ENCODE peak calls at places on chromosomes 13 and 19, in four cellular contexts. One of them, this sample, is unnamed.

GRCh38 chr19:6767357-6768235 is at the start of gene SH2D3A:
- DNase-seq in body of pancreas: peak
- DNase-seq in foreskin fibroblast: peak
- DNase-seq in Calu3: peak
- DNase-seq in this sample: no peak

GRCh38 chr19:41552558-41552957 is 23.4 kb upstream of the CEACAM21 start:
- DNase-seq in body of pancreas: no peak
- DNase-seq in foreskin fibroblast: no peak
- DNase-seq in Calu3: no peak
- DNase-seq in this sample: no peak

GRCh38 chr19:35509861-35510625 is 3.4 kb downstream of the DMKN start:
- DNase-seq in foreskin fibroblast: no peak
- DNase-seq in Calu3: peak
- DNase-seq in body of pancreas: peak
- DNase-seq in this sample: no peak

GRCh38 chr13:39515231-39515630 is 87.8 kb downstream of the LHFPL6 start:
- DNase-seq in Calu3: no peak
- DNase-seq in foreskin fibroblast: no peak
- DNase-seq in body of pancreas: no peak
- DNase-seq in this sample: no peak

GRCh38 chr13:110001622-110002275 is 215.4 kb upstream of the IRS2 start:
- DNase-seq in Calu3: no peak
- DNase-seq in foreskin fibroblast: no peak
- DNase-seq in body of pancreas: no peak
- DNase-seq in this sample: peak

GRCh38 chr13:30905932-30906383 is at the start of gene MEDAG:
- DNase-seq in body of pancreas: peak
- DNase-seq in Calu3: no peak
- DNase-seq in foreskin fibroblast: peak
- DNase-seq in this sample: no peak

GRCh38 chr13:74047925-74048324 is 86.3 kb downstream of the KLF12 start:
- DNase-seq in foreskin fibroblast: no peak
- DNase-seq in Calu3: peak
- DNase-seq in body of pancreas: no peak
- DNase-seq in this sample: no peak

GRCh38 chr13:93172109-93172508 is 54.5 kb upstream of the GPC6 start:
- DNase-seq in body of pancreas: no peak
- DNase-seq in Calu3: no peak
- DNase-seq in foreskin fibroblast: no peak
- DNase-seq in this sample: no peak

GRCh38 chr13:74210693-74211393 is 76.6 kb upstream of the KLF12 start:
- DNase-seq in Calu3: no peak
- DNase-seq in body of pancreas: peak
- DNase-seq in foreskin fibroblast: peak
- DNase-seq in this sample: peak

GRCh38 chr13:33072759-33073158 is 56.5 kb downstream of the KL start:
- DNase-seq in foreskin fibroblast: no peak
- DNase-seq in body of pancreas: no peak
- DNase-seq in Calu3: no peak
- DNase-seq in this sample: no peak

GRCh38 chr13:95607363-95607762 is 37.1 kb downstream of the DZIP1 start:
- DNase-seq in Calu3: no peak
- DNase-seq in body of pancreas: no peak
- DNase-seq in foreskin fibroblast: peak
- DNase-seq in this sample: peak

GRCh38 chr19:18286973-18287635 is 5.7 kb upstream of the JUND start:
- DNase-seq in body of pancreas: no peak
- DNase-seq in foreskin fibroblast: no peak
- DNase-seq in Calu3: no peak
- DNase-seq in this sample: no peak

GRCh38 chr19:5480427-5480836 is 25.2 kb downstream of the ZNRF4 start:
- DNase-seq in body of pancreas: peak
- DNase-seq in foreskin fibroblast: no peak
- DNase-seq in Calu3: peak
- DNase-seq in this sample: no peak

GRCh38 chr19:18093439-18094161 is 4.0 kb upstream of the MAST3 start:
- DNase-seq in foreskin fibroblast: no peak
- DNase-seq in Calu3: no peak
- DNase-seq in body of pancreas: peak
- DNase-seq in this sample: peak

GRCh38 chr13:56515441-56515840 is 625.3 kb upstream of the PRR20A start:
- DNase-seq in body of pancreas: no peak
- DNase-seq in Calu3: no peak
- DNase-seq in foreskin fibroblast: no peak
- DNase-seq in this sample: no peak

GRCh38 chr13:56752630-56753029 is 388.1 kb upstream of the PRR20A start:
- DNase-seq in Calu3: no peak
- DNase-seq in foreskin fibroblast: no peak
- DNase-seq in body of pancreas: no peak
- DNase-seq in this sample: no peak

GRCh38 chr19:10749435-10750384 is 31.8 kb downstream of the DNM2 start:
- DNase-seq in Calu3: peak
- DNase-seq in body of pancreas: peak
- DNase-seq in foreskin fibroblast: no peak
- DNase-seq in this sample: no peak

GRCh38 chr13:27388236-27388635 is 36.2 kb upstream of the GTF3A start:
- DNase-seq in Calu3: no peak
- DNase-seq in foreskin fibroblast: no peak
- DNase-seq in body of pancreas: no peak
- DNase-seq in this sample: no peak

GRCh38 chr13:28751210-28751935 is 32.6 kb upstream of the SLC46A3 start:
- DNase-seq in body of pancreas: no peak
- DNase-seq in foreskin fibroblast: no peak
- DNase-seq in Calu3: no peak
- DNase-seq in this sample: no peak

GRCh38 chr13:81929988-81930387 is 1589.1 kb upstream of the SPRY2 start:
- DNase-seq in body of pancreas: no peak
- DNase-seq in Calu3: no peak
- DNase-seq in foreskin fibroblast: no peak
- DNase-seq in this sample: peak

GRCh38 chr13:19632915-19633339 is 532 bp upstream of the MPHOSPH8 start:
- DNase-seq in Calu3: no peak
- DNase-seq in foreskin fibroblast: no peak
- DNase-seq in body of pancreas: no peak
- DNase-seq in this sample: peak

GRCh38 chr13:48891586-48891985 is 84.1 kb upstream of the FNDC3A start:
- DNase-seq in foreskin fibroblast: peak
- DNase-seq in body of pancreas: no peak
- DNase-seq in Calu3: peak
- DNase-seq in this sample: peak

GRCh38 chr19:55418185-55418584 is 10.6 kb upstream of the UBE2S start:
- DNase-seq in Calu3: peak
- DNase-seq in body of pancreas: peak
- DNase-seq in foreskin fibroblast: peak
- DNase-seq in this sample: peak

GRCh38 chr13:60211548-60211947 is 47.8 kb upstream of the DIAPH3 start:
- DNase-seq in foreskin fibroblast: no peak
- DNase-seq in Calu3: no peak
- DNase-seq in body of pancreas: no peak
- DNase-seq in this sample: no peak

GRCh38 chr19:23999821-24000610 is 85.3 kb downstream of the ZNF726 start:
- DNase-seq in body of pancreas: no peak
- DNase-seq in foreskin fibroblast: no peak
- DNase-seq in Calu3: no peak
- DNase-seq in this sample: no peak

GRCh38 chr13:31731923-31732322 is 7.4 kb upstream of the RXFP2 start:
- DNase-seq in Calu3: no peak
- DNase-seq in foreskin fibroblast: no peak
- DNase-seq in body of pancreas: no peak
- DNase-seq in this sample: no peak

GRCh38 chr13:25725104-25725503 is 326.7 kb downstream of the SHISA2 start:
- DNase-seq in Calu3: no peak
- DNase-seq in foreskin fibroblast: no peak
- DNase-seq in body of pancreas: no peak
- DNase-seq in this sample: no peak

GRCh38 chr19:19628499-19629134 is 597 bp upstream of the LPAR2 start:
- DNase-seq in Calu3: peak
- DNase-seq in foreskin fibroblast: peak
- DNase-seq in body of pancreas: peak
- DNase-seq in this sample: no peak

GRCh38 chr13:95154441-95154886 is 146.8 kb downstream of the ABCC4 start:
- DNase-seq in Calu3: no peak
- DNase-seq in body of pancreas: no peak
- DNase-seq in foreskin fibroblast: peak
- DNase-seq in this sample: peak

GRCh38 chr19:45173816-45174215 is 4.2 kb downstream of the TRAPPC6A start:
- DNase-seq in Calu3: no peak
- DNase-seq in body of pancreas: no peak
- DNase-seq in foreskin fibroblast: no peak
- DNase-seq in this sample: peak

GRCh38 chr19:16273005-16273404 is 51.6 kb upstream of the KLF2 start:
- DNase-seq in foreskin fibroblast: no peak
- DNase-seq in Calu3: no peak
- DNase-seq in body of pancreas: no peak
- DNase-seq in this sample: no peak

GRCh38 chr19:40147693-40148347 is 43.4 kb upstream of the MAP3K10 start:
- DNase-seq in Calu3: peak
- DNase-seq in body of pancreas: no peak
- DNase-seq in foreskin fibroblast: peak
- DNase-seq in this sample: peak

GRCh38 chr13:51814825-51815650 is 11.1 kb upstream of the DHRS12 start:
- DNase-seq in Calu3: peak
- DNase-seq in foreskin fibroblast: no peak
- DNase-seq in body of pancreas: peak
- DNase-seq in this sample: peak

GRCh38 chr13:99366075-99366987 is 59.1 kb upstream of the GPR183 start:
- DNase-seq in foreskin fibroblast: no peak
- DNase-seq in body of pancreas: no peak
- DNase-seq in Calu3: no peak
- DNase-seq in this sample: no peak

GRCh38 chr13:85772379-85772778 is 26.8 kb downstream of the SLITRK6 start:
- DNase-seq in Calu3: no peak
- DNase-seq in foreskin fibroblast: no peak
- DNase-seq in body of pancreas: no peak
- DNase-seq in this sample: no peak

GRCh38 chr13:107964356-107964755 is 251.0 kb downstream of the LIG4 start:
- DNase-seq in body of pancreas: no peak
- DNase-seq in Calu3: no peak
- DNase-seq in foreskin fibroblast: no peak
- DNase-seq in this sample: no peak

GRCh38 chr19:6126335-6126974 is 9.0 kb upstream of the ACSBG2 start:
- DNase-seq in foreskin fibroblast: peak
- DNase-seq in body of pancreas: no peak
- DNase-seq in Calu3: peak
- DNase-seq in this sample: peak

GRCh38 chr13:49954674-49955455 is 18.7 kb upstream of the SPRYD7 start:
- DNase-seq in body of pancreas: no peak
- DNase-seq in foreskin fibroblast: no peak
- DNase-seq in Calu3: no peak
- DNase-seq in this sample: peak

GRCh38 chr19:36041831-36042230 is 9.2 kb upstream of the CLIP3 start:
- DNase-seq in Calu3: no peak
- DNase-seq in foreskin fibroblast: peak
- DNase-seq in body of pancreas: peak
- DNase-seq in this sample: peak

DNA sequence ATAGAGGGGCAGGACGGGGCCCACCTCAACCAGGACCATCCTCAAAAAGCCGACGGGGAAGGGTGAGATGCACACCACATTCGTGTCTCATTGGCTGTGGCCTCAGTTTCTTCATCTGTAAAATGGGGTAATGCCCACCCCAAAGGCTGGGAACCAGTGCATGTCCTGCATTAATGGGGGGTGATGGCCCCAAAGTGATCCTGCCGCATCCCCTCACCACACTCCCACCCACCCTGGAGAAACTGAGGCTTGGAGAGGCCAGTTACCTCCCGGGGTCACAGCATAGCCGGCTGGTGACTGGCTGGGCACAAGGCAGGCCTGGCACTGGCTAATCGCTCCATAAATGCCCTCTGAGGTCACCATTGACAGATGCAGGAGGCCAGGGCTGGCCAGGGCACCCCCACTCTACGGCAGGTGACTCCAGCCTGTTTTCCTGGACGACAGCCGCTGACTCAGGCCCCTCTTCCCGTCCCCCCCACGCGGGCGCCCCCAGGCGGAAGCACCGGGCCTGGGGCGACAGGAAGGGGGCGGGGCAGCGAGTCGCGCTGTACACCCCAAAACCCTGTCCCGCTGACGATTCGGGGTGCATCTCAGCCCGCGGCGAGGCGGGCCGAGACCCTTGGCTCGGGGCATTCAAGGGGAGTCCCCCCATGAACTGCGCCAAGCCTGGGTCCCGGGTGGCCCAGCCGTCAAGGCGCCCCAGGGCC is 483 bp upstream of the MIDN start:
- DNase-seq in foreskin fibroblast: no peak
- DNase-seq in Calu3: peak
- DNase-seq in body of pancreas: peak
- DNase-seq in this sample: peak
- TF ChIP-seq CTCF in foreskin fibroblast: peak
- TF ChIP-seq CTCF in Calu3: no peak
- TF ChIP-seq CTCF in body of pancreas: no peak
- TF ChIP-seq CTCF in this sample: peak

DNA sequence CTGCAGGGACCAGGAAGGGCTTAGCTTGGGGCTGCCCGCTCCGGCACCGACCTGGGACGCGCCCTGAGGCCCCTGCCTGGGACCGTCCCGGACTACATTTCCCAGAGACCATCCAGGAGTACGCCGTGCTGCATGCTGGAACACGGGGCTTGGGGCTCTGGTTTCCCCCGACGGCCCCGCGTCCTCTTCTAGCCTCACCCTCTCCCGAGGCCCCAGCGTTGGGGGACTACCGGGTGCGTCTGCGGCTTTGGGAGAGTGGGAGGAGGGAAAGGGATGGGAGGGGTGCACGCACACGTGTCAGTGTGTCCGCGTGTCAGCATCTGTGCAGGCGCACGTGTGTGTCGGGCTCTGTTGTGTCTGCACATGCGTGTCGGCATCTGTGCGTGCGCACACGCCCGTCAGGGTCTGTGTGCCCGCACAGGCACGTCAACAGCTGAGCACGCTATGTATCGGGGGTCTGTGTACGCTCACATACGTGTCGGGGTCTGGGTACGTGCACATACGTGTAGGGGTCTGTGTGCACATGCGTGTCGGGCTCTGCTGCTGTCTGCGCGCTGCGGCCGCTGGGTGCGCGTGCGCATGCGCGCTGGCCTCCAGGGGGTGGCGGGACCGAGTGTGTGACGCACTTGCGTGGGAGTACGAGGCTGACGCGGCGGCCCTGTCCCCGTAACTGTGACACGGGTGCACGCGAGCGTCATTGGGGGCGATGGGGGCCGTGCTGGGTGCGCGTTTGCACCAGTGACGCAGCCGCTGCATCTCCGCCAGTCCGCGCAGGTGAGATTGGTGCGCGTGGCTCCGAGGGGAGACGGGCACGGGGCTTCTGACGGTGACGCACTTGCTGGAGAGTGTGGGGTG is at the start of gene ZNF331:
- DNase-seq in foreskin fibroblast: peak
- DNase-seq in body of pancreas: peak
- DNase-seq in Calu3: no peak
- DNase-seq in this sample: peak
- TF ChIP-seq CTCF in foreskin fibroblast: peak
- TF ChIP-seq CTCF in body of pancreas: peak
- TF ChIP-seq CTCF in Calu3: no peak
- TF ChIP-seq CTCF in this sample: peak

GRCh38 chr13:40534456-40534855 is 132.0 kb downstream of the FOXO1 start:
- DNase-seq in foreskin fibroblast: no peak
- DNase-seq in body of pancreas: peak
- DNase-seq in Calu3: no peak
- DNase-seq in this sample: no peak
- TF ChIP-seq CTCF in foreskin fibroblast: no peak
- TF ChIP-seq CTCF in body of pancreas: no peak
- TF ChIP-seq CTCF in Calu3: no peak
- TF ChIP-seq CTCF in this sample: no peak

GRCh38 chr19:51511353-51511752 is 9.8 kb upstream of the SIGLEC12 start:
- DNase-seq in Calu3: no peak
- DNase-seq in foreskin fibroblast: no peak
- DNase-seq in body of pancreas: no peak
- DNase-seq in this sample: peak
- TF ChIP-seq CTCF in Calu3: peak
- TF ChIP-seq CTCF in foreskin fibroblast: peak
- TF ChIP-seq CTCF in body of pancreas: no peak
- TF ChIP-seq CTCF in this sample: peak